ENCODE peak calls at places on chromosomes 16 and 17, in six cellular contexts. O is tibial nerve; C is central memory CD4-positive, alpha-beta T cell; N is kidney; P is lung; A is gastrocnemius medialis. I is an unnamed sample.

GRCh38 chr17:78013683-78014467 is 55.4 kb downstream of the TNRC6C start:
- DNase-seq in C (peak; percentile 59), N (no peak), P (peak; percentile 57), O (peak; percentile 90), A (peak; percentile 43), I (peak; percentile 66)

GRCh38 chr17:59401274-59401673 is 69.8 kb downstream of the YPEL2 start:
- DNase-seq in O (no peak), C (no peak), N (no peak), P (no peak), A (no peak), I (no peak)

GRCh38 chr17:74042744-74043486 is 160.6 kb upstream of the RPL38 start:
- DNase-seq in A (peak; percentile 52), P (no peak), C (no peak), O (peak; percentile 13), N (no peak), I (no peak)

GRCh38 chr16:58850019-58850626 is 116.0 kb upstream of the GOT2 start:
- DNase-seq in C (no peak), O (no peak), P (no peak), N (no peak), A (no peak), I (no peak)

GRCh38 chr17:80103061-80103481 is 1.7 kb downstream of the GAA start:
- DNase-seq in P (no peak), A (no peak), C (no peak), N (peak; percentile 56), O (no peak), I (no peak)

GRCh38 chr16:52611817-52612673 is 65.1 kb upstream of the TOX3 start:
- DNase-seq in P (no peak), C (no peak), A (no peak), O (no peak), N (no peak), I (no peak)

GRCh38 chr16:4521971-4522623 is 16.5 kb downstream of the CDIP1 start:
- DNase-seq in C (no peak), P (no peak), A (peak; percentile 50), N (no peak), O (no peak), I (no peak)

GRCh38 chr17:62778990-62779681 is 29.0 kb downstream of the MARCHF10 start:
- DNase-seq in O (no peak), C (no peak), P (peak; percentile 77), A (no peak), N (peak; percentile 90), I (no peak)

GRCh38 chr17:42422412-42422957 is 571 bp downstream of the CAVIN1 start:
- DNase-seq in P (no peak), N (peak; percentile 85), C (no peak), A (peak; percentile 62), O (no peak), I (no peak)

GRCh38 chr16:47780213-47780612 is 319.1 kb downstream of the PHKB start:
- DNase-seq in P (no peak), A (no peak), N (no peak), O (no peak), C (no peak), I (no peak)

GRCh38 chr16:1466054-1466453 is 8.8 kb downstream of the CLCN7 start:
- DNase-seq in P (no peak), C (no peak), N (no peak), A (no peak), O (no peak), I (no peak)

I was measured in SK-N-MC.